ENCODE peak calls at places on chromosomes 16 and 17, in ten cellular contexts. R, X, V, S, N, B, P, I, F and T are unnamed samples.

GRCh38 chr16:13390986-13391305 is 489.5 kb downstream of the SHISA9 start:
- DNase-seq in F (no peak), N (no peak), P (no peak), R (no peak), S (no peak), X (no peak), V (no peak), I (no peak), B (no peak), T (no peak)

GRCh38 chr17:74276561-74277009 is 2.6 kb downstream of the DNAI2 start:
- DNase-seq in F (no peak), P (no peak), I (no peak), N (no peak), S (no peak), X (no peak), R (no peak), V (no peak), B (no peak), T (no peak)

GRCh38 chr16:56912746-56913703 is 18.9 kb upstream of the HERPUD1 start:
- DNase-seq in X (no peak), N (peak; percentile 80), I (no peak), V (no peak), B (no peak), R (peak; percentile 64), P (no peak), S (no peak), F (no peak), T (no peak)

GRCh38 chr16:67104845-67105244 is 4.9 kb upstream of the PHAF1 start:
- DNase-seq in V (peak; percentile 58), P (no peak), S (no peak), F (no peak), R (no peak), N (no peak), X (no peak), B (no peak), I (no peak), T (no peak)

GRCh38 chr16:88338111-88338510 is 44.6 kb upstream of the ZNF469 start:
- DNase-seq in I (no peak), S (no peak), F (no peak), B (no peak), N (peak; percentile 19), P (no peak), V (no peak), R (no peak), X (no peak), T (no peak)

GRCh38 chr16:69859105-69859969 is 91.8 kb upstream of the CLEC18A start:
- DNase-seq in P (no peak), N (no peak), X (peak; percentile 54), F (no peak), V (peak; percentile 26), S (peak; percentile 46), B (no peak), R (peak; percentile 17), I (peak; percentile 68), T (peak; percentile 65)

GRCh38 chr17:15403276-15403939 is 62.0 kb upstream of the TEKT3 start:
- DNase-seq in X (no peak), V (no peak), B (no peak), S (no peak), P (no peak), I (no peak), N (no peak), F (no peak), R (peak; percentile 19), T (peak; percentile 30)

GRCh38 chr16:79104567-79104966 is 496.0 kb downstream of the MAF start:
- DNase-seq in N (no peak), P (no peak), B (no peak), F (no peak), I (no peak), R (no peak), S (no peak), X (no peak), V (no peak), T (no peak)

GRCh38 chr17:72390675-72391501 is 270.1 kb downstream of the SOX9 start:
- DNase-seq in I (no peak), S (peak; percentile 64), B (no peak), P (no peak), X (peak; percentile 36), N (peak; percentile 60), V (no peak), R (peak; percentile 81), F (no peak), T (no peak)

GRCh38 chr17:18356624-18357023 is 6.7 kb downstream of the SHMT1 start:
- DNase-seq in B (no peak), X (no peak), F (no peak), R (peak; percentile 86), I (no peak), N (peak; percentile 69), P (no peak), V (peak; percentile 45), S (no peak), T (no peak)

GRCh38 chr16:11651796-11652195 is 16.5 kb upstream of the SNN start:
- DNase-seq in X (no peak), P (no peak), B (no peak), I (no peak), S (no peak), R (no peak), F (no peak), V (no peak), N (no peak), T (no peak)

GRCh38 chr16:19861811-19862327 is 22.8 kb downstream of the GPRC5B start:
- DNase-seq in N (no peak), V (no peak), P (no peak), S (no peak), R (no peak), I (no peak), B (peak; percentile 70), F (no peak), X (no peak), T (no peak)

GRCh38 chr17:83106036-83106577 is 26.7 kb downstream of the METRNL start:
- DNase-seq in N (no peak), X (no peak), I (no peak), V (peak; percentile 36), S (no peak), R (no peak), P (no peak), F (no peak), B (no peak), T (no peak)

GRCh38 chr17:77503916-77504651 is 363.3 kb downstream of the SEC14L1 start:
- DNase-seq in S (no peak), F (no peak), X (no peak), R (no peak), I (no peak), N (no peak), P (no peak), V (no peak), B (peak; percentile 52), T (peak; percentile 11)

GRCh38 chr16:4202615-4203014 is 39.3 kb downstream of the SRL start:
- DNase-seq in V (no peak), R (no peak), I (no peak), P (no peak), N (no peak), F (no peak), B (no peak), S (no peak), X (no peak), T (no peak)

GRCh38 chr16:84532299-84532724 is 27.9 kb upstream of the MEAK7 start:
- DNase-seq in X (peak; percentile 99), V (no peak), B (peak; percentile 75), R (peak; percentile 90), F (no peak), N (peak; percentile 87), P (no peak), S (peak; percentile 97), I (no peak), T (peak; percentile 68)

GRCh38 chr16:75035410-75035968 is 36.7 kb downstream of the ZNRF1 start:
- DNase-seq in B (no peak), I (no peak), S (no peak), P (no peak), F (no peak), N (no peak), X (no peak), V (no peak), R (no peak), T (no peak)

GRCh38 chr17:61405686-61406542 is 6.3 kb downstream of the TBX2 start:
- DNase-seq in R (no peak), X (no peak), V (no peak), N (peak; percentile 35), P (no peak), B (peak; percentile 56), S (no peak), F (no peak), I (no peak), T (no peak)

GRCh38 chr17:17793378-17794214 is 43.2 kb downstream of the SREBF1 start:
- DNase-seq in S (no peak), F (no peak), V (no peak), X (no peak), P (no peak), I (no peak), N (no peak), R (no peak), B (no peak), T (peak; percentile 71)